ENCODE peak calls at places on chromosomes 4 and X, in ten cellular contexts. H is endothelial cell; Y is activated naive CD8-positive, alpha-beta T cell treated with anti-CD3 and anti-CD28 coated beads, Interleukin-2, amount 50 U/mL, for 24 hours; W is germinal center; X is anterior cingulate cortex; R is stimulated activated CD4-positive, alpha-beta T cell treated with anti-CD3 and anti-CD28 coated beads, Interleukin-15, amount 100 ng/mL, for 1 hour; O is RPMI8226; P is stromal cell of bone marrow; F is chondrocyte; L is stimulated activated CD8-positive, alpha-beta memory T cell treated with anti-CD3 and anti-CD28 coated beads, Interleukin-2, amount 100 ng/mL, for 1 hour. N is an unnamed sample.

GRCh38 chrX:1484638-1485019 is 31.9 kb upstream of the ASMTL start:
- DNase-seq in H (no peak), Y (no peak), W (peak), X (no peak), R (no peak), O (no peak), P (no peak), F (no peak), L (no peak), N (no peak)

GRCh38 chrX:37813570-37813969 is 33.7 kb downstream of the CYBB start:
- DNase-seq in H (no peak), Y (no peak), W (no peak), X (no peak), R (no peak), O (no peak), P (no peak), F (no peak), L (no peak), N (no peak)

GRCh38 chr4:158606969-158607368 is 64.7 kb downstream of the C4orf46 start:
- DNase-seq in H (no peak), Y (no peak), W (no peak), X (no peak), R (no peak), O (no peak), P (no peak), F (no peak), L (no peak), N (no peak)

GRCh38 chr4:154126276-154126675 is 337.4 kb upstream of the SFRP2 start:
- DNase-seq in H (no peak), Y (no peak), W (no peak), X (no peak), R (no peak), O (no peak), P (no peak), F (no peak), L (no peak), N (no peak)

GRCh38 chr4:109990307-109991257 is 77.9 kb downstream of the EGF start:
- DNase-seq in H (no peak), Y (no peak), W (peak), X (no peak), R (no peak), O (peak), P (no peak), F (no peak), L (no peak), N (no peak)

GRCh38 chrX:84046403-84046984 is 141.5 kb downstream of the RPS6KA6 start:
- DNase-seq in H (peak), Y (no peak), W (no peak), X (no peak), R (no peak), O (peak), P (peak), F (peak), L (no peak), N (no peak)

GRCh38 chrX:141936080-141936479 is 32.4 kb downstream of the MAGEC1 start:
- DNase-seq in H (no peak), Y (no peak), W (no peak), X (no peak), R (no peak), O (no peak), P (peak), F (no peak), L (no peak), N (no peak)

GRCh38 chr4:180741703-180742102 is 1501.5 kb upstream of the TENM3 start:
- DNase-seq in H (no peak), Y (no peak), W (no peak), X (no peak), R (no peak), O (no peak), P (no peak), F (no peak), L (no peak), N (no peak)

GRCh38 chr4:37758226-37758625 is 68.3 kb upstream of the PGM2 start:
- DNase-seq in H (no peak), Y (no peak), W (no peak), X (no peak), R (no peak), O (no peak), P (peak), F (no peak), L (no peak), N (no peak)

GRCh38 chr4:7659429-7660175 is 224.9 kb upstream of the PSAPL1 start:
- DNase-seq in H (no peak), Y (no peak), W (no peak), X (no peak), R (no peak), O (no peak), P (no peak), F (peak), L (no peak), N (no peak)

GRCh38 chrX:118727686-118728339 is 407 bp downstream of the IL13RA1 start:
- DNase-seq in H (peak), Y (peak), W (no peak), X (no peak), R (no peak), O (no peak), P (no peak), F (no peak), L (no peak), N (no peak)

GRCh38 chrX:16771483-16772398 is 14.5 kb upstream of the TXLNG start:
- DNase-seq in H (peak), Y (no peak), W (no peak), X (no peak), R (no peak), O (no peak), P (no peak), F (no peak), L (no peak), N (no peak)

GRCh38 chr4:83269256-83269655 is 15.3 kb downstream of the COQ2 start:
- DNase-seq in H (no peak), Y (no peak), W (no peak), X (no peak), R (no peak), O (no peak), P (no peak), F (no peak), L (no peak), N (no peak)

GRCh38 chr4:186727149-186727976 is 3.7 kb upstream of the FAT1 start:
- DNase-seq in H (no peak), Y (no peak), W (no peak), X (no peak), R (no peak), O (no peak), P (no peak), F (no peak), L (no peak), N (no peak)

GRCh38 chrX:40644821-40645358 is 2.5 kb downstream of the CXorf38 start:
- DNase-seq in H (no peak), Y (peak), W (peak), X (no peak), R (no peak), O (peak), P (peak), F (no peak), L (no peak), N (no peak)

GRCh38 chr4:41856797-41857196 is 78.4 kb upstream of the TMEM33 start:
- DNase-seq in H (no peak), Y (no peak), W (no peak), X (no peak), R (no peak), O (no peak), P (no peak), F (no peak), L (no peak), N (no peak)

GRCh38 chr4:122232633-122233032 is 80.5 kb downstream of the BLTP1 start:
- DNase-seq in H (no peak), Y (no peak), W (no peak), X (no peak), R (no peak), O (no peak), P (no peak), F (no peak), L (no peak), N (no peak)

GRCh38 chr4:152273343-152273742 is 262.5 kb downstream of the FBXW7 start:
- DNase-seq in H (no peak), Y (no peak), W (no peak), X (no peak), R (no peak), O (no peak), P (no peak), F (no peak), L (no peak), N (no peak)

GRCh38 chr4:21811576-21811975 is 137.0 kb downstream of the KCNIP4 start:
- DNase-seq in H (no peak), Y (no peak), W (no peak), X (no peak), R (no peak), O (no peak), P (no peak), F (no peak), L (no peak), N (no peak)

GRCh38 chr4:6674500-6675149 is 19.1 kb upstream of the S100P start:
- DNase-seq in H (no peak), Y (peak), W (peak), X (no peak), R (peak), O (peak), P (no peak), F (no peak), L (peak), N (peak)

GRCh38 chr4:144363890-144364289 is 223.4 kb upstream of the GYPA start:
- DNase-seq in H (no peak), Y (no peak), W (no peak), X (no peak), R (no peak), O (no peak), P (no peak), F (no peak), L (no peak), N (no peak)

GRCh38 chr4:183783933-183784622 is 121.0 kb upstream of the STOX2 start:
- DNase-seq in H (no peak), Y (no peak), W (no peak), X (no peak), R (no peak), O (no peak), P (peak), F (no peak), L (no peak), N (no peak)

GRCh38 chr4:105145913-105146285 is 777 bp upstream of the TET2 start:
- DNase-seq in H (peak), Y (peak), W (no peak), X (peak), R (no peak), O (no peak), P (no peak), F (peak), L (peak), N (peak)

GRCh38 chrX:92232182-92232581 is 453.0 kb downstream of the PCDH11X start:
- DNase-seq in H (peak), Y (no peak), W (no peak), X (no peak), R (no peak), O (no peak), P (no peak), F (no peak), L (no peak), N (no peak)

GRCh38 chrX:106613277-106613676 is 1.5 kb downstream of the RADX start:
- DNase-seq in H (no peak), Y (no peak), W (no peak), X (no peak), R (no peak), O (no peak), P (no peak), F (no peak), L (no peak), N (no peak)

GRCh38 chrX:13750812-13751211 is 16.3 kb downstream of the OFD1 start:
- DNase-seq in H (no peak), Y (no peak), W (no peak), X (no peak), R (no peak), O (peak), P (no peak), F (no peak), L (no peak), N (no peak)

GRCh38 chrX:21168401-21169160 is 205.6 kb upstream of the CNKSR2 start:
- DNase-seq in H (no peak), Y (no peak), W (no peak), X (no peak), R (no peak), O (no peak), P (no peak), F (no peak), L (no peak), N (no peak)

GRCh38 chrX:111131572-111131971 is 35.6 kb downstream of the PAK3 start:
- DNase-seq in H (no peak), Y (no peak), W (no peak), X (no peak), R (no peak), O (no peak), P (no peak), F (no peak), L (no peak), N (no peak)

GRCh38 chrX:80879143-80879542 is 69.5 kb upstream of the BRWD3 start:
- DNase-seq in H (no peak), Y (no peak), W (no peak), X (peak), R (no peak), O (peak), P (no peak), F (no peak), L (no peak), N (no peak)

GRCh38 chr4:7134737-7135388 is 57.5 kb upstream of the SORCS2 start:
- DNase-seq in H (no peak), Y (no peak), W (no peak), X (peak), R (no peak), O (peak), P (peak), F (peak), L (no peak), N (no peak)

GRCh38 chrX:110322603-110323002 is 4.7 kb upstream of the AMMECR1 start:
- DNase-seq in H (no peak), Y (no peak), W (no peak), X (no peak), R (no peak), O (no peak), P (no peak), F (no peak), L (no peak), N (no peak)

GRCh38 chr4:185036842-185037241 is 18.6 kb downstream of the HELT start:
- DNase-seq in H (no peak), Y (no peak), W (no peak), X (no peak), R (no peak), O (no peak), P (no peak), F (no peak), L (no peak), N (no peak)

GRCh38 chr4:173500841-173501591 is 29.0 kb downstream of the HAND2 start:
- DNase-seq in H (no peak), Y (no peak), W (no peak), X (no peak), R (no peak), O (no peak), P (no peak), F (no peak), L (no peak), N (no peak)

GRCh38 chr4:24980064-24980690 is 50.6 kb downstream of the LGI2 start:
- DNase-seq in H (peak), Y (peak), W (peak), X (peak), R (no peak), O (peak), P (peak), F (no peak), L (peak), N (peak)

GRCh38 chr4:125735107-125735506 is 420.4 kb downstream of the FAT4 start:
- DNase-seq in H (peak), Y (no peak), W (no peak), X (no peak), R (no peak), O (no peak), P (peak), F (no peak), L (no peak), N (no peak)

GRCh38 chrX:73850124-73851013 is 287.4 kb downstream of the CHIC1 start:
- DNase-seq in H (peak), Y (no peak), W (no peak), X (no peak), R (no peak), O (no peak), P (no peak), F (no peak), L (no peak), N (no peak)

GRCh38 chr4:154254999-154255398 is 236.6 kb downstream of the DCHS2 start:
- DNase-seq in H (no peak), Y (no peak), W (no peak), X (no peak), R (no peak), O (no peak), P (no peak), F (no peak), L (no peak), N (no peak)

GRCh38 chr4:8688041-8688907 is 95.7 kb downstream of the CPZ start:
- DNase-seq in H (peak), Y (peak), W (peak), X (no peak), R (no peak), O (peak), P (no peak), F (peak), L (no peak), N (no peak)

GRCh38 chrX:40420899-40421729 is 159.7 kb upstream of the ATP6AP2 start:
- DNase-seq in H (no peak), Y (no peak), W (no peak), X (peak), R (no peak), O (no peak), P (no peak), F (no peak), L (no peak), N (no peak)

GRCh38 chr4:122815248-122815647 is 11.4 kb upstream of the FGF2 start:
- DNase-seq in H (no peak), Y (no peak), W (no peak), X (no peak), R (no peak), O (no peak), P (no peak), F (no peak), L (no peak), N (no peak)